ENCODE peak calls at places on chromosome 17, in four cellular contexts. One of them, this sample, is unnamed.

GRCh38 chr17:47632991-47633390 is 16.7 kb upstream of the KPNB1 start:
- DNase-seq in A549: no peak
- DNase-seq in HepG2: no peak
- DNase-seq in erythroblast: no peak
- DNase-seq in this sample: no peak

GRCh38 chr17:46053911-46054534 is 55.0 kb downstream of the STH start:
- DNase-seq in erythroblast: no peak
- DNase-seq in HepG2: no peak
- DNase-seq in A549: peak
- DNase-seq in this sample: no peak

GRCh38 chr17:4718276-4718675 is 7.8 kb downstream of the ARRB2 start:
- DNase-seq in HepG2: no peak
- DNase-seq in erythroblast: no peak
- DNase-seq in A549: no peak
- DNase-seq in this sample: no peak

GRCh38 chr17:40490289-40490853 is 11.1 kb downstream of the TNS4 start:
- DNase-seq in erythroblast: peak
- DNase-seq in HepG2: no peak
- DNase-seq in A549: peak
- DNase-seq in this sample: no peak

GRCh38 chr17:4827399-4827798 is 5.7 kb upstream of the MINK1 start:
- DNase-seq in HepG2: no peak
- DNase-seq in A549: no peak
- DNase-seq in erythroblast: no peak
- DNase-seq in this sample: no peak

GRCh38 chr17:11404431-11404830 is 163.4 kb downstream of the SHISA6 start:
- DNase-seq in erythroblast: no peak
- DNase-seq in A549: no peak
- DNase-seq in HepG2: no peak
- DNase-seq in this sample: no peak

GRCh38 chr17:15926039-15926740 is 18.7 kb upstream of the ADORA2B start:
- DNase-seq in erythroblast: no peak
- DNase-seq in A549: no peak
- DNase-seq in HepG2: no peak
- DNase-seq in this sample: no peak

GRCh38 chr17:10673318-10673717 is 16.2 kb upstream of the MYH3 start:
- DNase-seq in erythroblast: no peak
- DNase-seq in HepG2: no peak
- DNase-seq in A549: no peak
- DNase-seq in this sample: no peak

GRCh38 chr17:73718912-73719311 is 74.7 kb upstream of the SDK2 start:
- DNase-seq in A549: no peak
- DNase-seq in erythroblast: no peak
- DNase-seq in HepG2: no peak
- DNase-seq in this sample: no peak

GRCh38 chr17:39225974-39226683 is 384 bp upstream of the STAC2 start:
- DNase-seq in A549: peak
- DNase-seq in erythroblast: no peak
- DNase-seq in HepG2: no peak
- DNase-seq in this sample: no peak

GRCh38 chr17:50699410-50699809 is 8.3 kb downstream of the ANKRD40 start:
- DNase-seq in HepG2: no peak
- DNase-seq in A549: peak
- DNase-seq in erythroblast: no peak
- DNase-seq in this sample: no peak

GRCh38 chr17:16521070-16521727 is 29.2 kb upstream of the LRRC75A start:
- DNase-seq in A549: peak
- DNase-seq in erythroblast: peak
- DNase-seq in HepG2: peak
- DNase-seq in this sample: peak

GRCh38 chr17:69473801-69474170 is 59.3 kb downstream of the MAP2K6 start:
- DNase-seq in A549: peak
- DNase-seq in erythroblast: no peak
- DNase-seq in HepG2: no peak
- DNase-seq in this sample: no peak

GRCh38 chr17:7687908-7688807 is at the start of gene WRAP53:
- DNase-seq in HepG2: peak
- DNase-seq in erythroblast: peak
- DNase-seq in A549: peak
- DNase-seq in this sample: peak

GRCh38 chr17:7686221-7687071 is 844 bp downstream of the TP53 start:
- DNase-seq in HepG2: peak
- DNase-seq in A549: peak
- DNase-seq in erythroblast: peak
- DNase-seq in this sample: no peak

GRCh38 chr17:7684856-7685532 is 2.3 kb downstream of the TP53 start:
- DNase-seq in HepG2: no peak
- DNase-seq in erythroblast: no peak
- DNase-seq in A549: no peak
- DNase-seq in this sample: no peak

GRCh38 chr17:7687072-7687907 is at the start of gene TP53:
- DNase-seq in A549: peak
- DNase-seq in HepG2: peak
- DNase-seq in erythroblast: peak
- DNase-seq in this sample: peak

GRCh38 chr17:7685533-7686220 is 1.6 kb downstream of the TP53 start:
- DNase-seq in HepG2: peak
- DNase-seq in erythroblast: peak
- DNase-seq in A549: peak
- DNase-seq in this sample: peak
- TF ChIP-seq POLR2A in HepG2: peak
- TF ChIP-seq POLR2A in erythroblast: peak
- TF ChIP-seq POLR2A in A549: peak
- TF ChIP-seq POLR2A in this sample: peak

GRCh38 chr17:77035526-77035925 is 105.2 kb upstream of the SEC14L1 start:
- DNase-seq in erythroblast: no peak
- DNase-seq in A549: no peak
- DNase-seq in HepG2: no peak
- DNase-seq in this sample: no peak

GRCh38 chr17:77036136-77036840 is 104.5 kb upstream of the SEC14L1 start:
- DNase-seq in HepG2: no peak
- DNase-seq in erythroblast: no peak
- DNase-seq in A549: no peak
- DNase-seq in this sample: no peak

GRCh38 chr17:77033892-77034404 is 106.8 kb upstream of the SEC14L1 start:
- DNase-seq in erythroblast: no peak
- DNase-seq in A549: no peak
- DNase-seq in HepG2: no peak
- DNase-seq in this sample: no peak

GRCh38 chr17:77034677-77035424 is 105.9 kb upstream of the SEC14L1 start:
- DNase-seq in A549: no peak
- DNase-seq in HepG2: no peak
- DNase-seq in erythroblast: no peak
- DNase-seq in this sample: no peak

GRCh38 chr17:77032929-77033328 is 107.8 kb upstream of the SEC14L1 start:
- DNase-seq in HepG2: no peak
- DNase-seq in erythroblast: no peak
- DNase-seq in A549: no peak
- DNase-seq in this sample: no peak
- TF ChIP-seq POLR2A in HepG2: no peak
- TF ChIP-seq POLR2A in erythroblast: no peak
- TF ChIP-seq POLR2A in A549: no peak
- TF ChIP-seq POLR2A in this sample: no peak

GRCh38 chr17:80285237-80285920 is 24.7 kb downstream of the RNF213 start:
- DNase-seq in A549: no peak
- DNase-seq in HepG2: no peak
- DNase-seq in erythroblast: no peak
- DNase-seq in this sample: no peak

GRCh38 chr17:80287806-80288579 is 27.3 kb downstream of the RNF213 start:
- DNase-seq in HepG2: no peak
- DNase-seq in A549: no peak
- DNase-seq in erythroblast: no peak
- DNase-seq in this sample: no peak

GRCh38 chr17:80284631-80285030 is 24.0 kb downstream of the RNF213 start:
- DNase-seq in erythroblast: no peak
- DNase-seq in HepG2: no peak
- DNase-seq in A549: peak
- DNase-seq in this sample: no peak

GRCh38 chr17:80287038-80287437 is 26.4 kb downstream of the RNF213 start:
- DNase-seq in erythroblast: no peak
- DNase-seq in A549: no peak
- DNase-seq in HepG2: no peak
- DNase-seq in this sample: no peak

DNA sequence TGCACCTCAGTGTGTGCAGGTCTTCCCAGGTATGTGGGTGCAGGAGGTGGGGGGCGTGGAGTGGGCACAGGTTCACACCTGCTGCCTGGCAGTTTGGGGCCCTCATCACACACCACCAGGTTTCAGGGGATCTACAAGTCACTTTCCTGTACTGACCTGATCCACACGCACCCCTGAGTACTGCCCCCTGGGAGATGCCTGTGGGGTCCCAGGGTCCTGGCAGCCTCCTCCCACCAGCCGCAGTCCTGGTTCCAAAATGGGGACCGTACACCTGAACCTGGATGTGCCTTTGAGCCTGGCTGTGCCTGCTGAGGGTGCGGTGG is 25.9 kb downstream of the RNF213 start:
- DNase-seq in HepG2: no peak
- DNase-seq in A549: no peak
- DNase-seq in erythroblast: no peak
- DNase-seq in this sample: no peak
- TF ChIP-seq POLR2A in HepG2: no peak
- TF ChIP-seq POLR2A in A549: no peak
- TF ChIP-seq POLR2A in erythroblast: no peak
- TF ChIP-seq POLR2A in this sample: no peak

DNA sequence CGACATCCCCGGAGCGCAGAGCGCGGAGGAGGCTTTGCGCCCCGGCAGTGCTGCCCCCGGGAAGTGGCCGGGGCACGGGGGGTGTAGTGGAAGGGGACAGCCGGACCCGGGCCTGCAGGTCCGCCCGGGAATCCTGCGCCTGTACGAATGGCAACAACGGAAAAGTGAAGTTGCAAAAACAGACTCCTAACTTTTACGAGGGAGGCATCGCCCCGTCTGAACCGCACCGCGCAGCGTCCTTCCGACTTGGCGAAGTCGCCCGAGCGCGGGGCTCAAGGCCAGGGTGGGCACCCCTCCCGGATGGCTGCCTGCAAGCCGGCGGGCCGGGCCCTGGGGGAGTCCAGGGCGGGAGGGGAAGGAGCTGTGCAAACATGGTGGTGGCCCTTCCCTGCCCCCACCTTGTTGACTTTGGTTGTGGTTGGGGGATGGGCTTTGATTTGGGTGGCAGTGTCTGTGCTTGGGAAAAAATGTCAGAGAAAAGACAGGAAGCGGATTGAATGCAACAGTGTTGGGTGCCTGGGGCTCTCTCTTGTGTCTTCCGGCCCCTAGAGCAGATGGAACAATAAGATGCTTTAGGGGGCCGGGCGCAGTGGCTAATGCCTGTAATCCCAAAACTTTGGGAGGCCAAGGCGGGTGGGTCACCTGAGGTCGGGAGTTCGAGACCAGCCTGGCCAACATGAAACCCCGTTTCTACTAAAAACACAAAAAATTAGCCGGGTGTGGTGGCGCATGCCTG is 675 bp downstream of the RNF213 start:
- DNase-seq in HepG2: peak
- DNase-seq in A549: peak
- DNase-seq in erythroblast: peak
- DNase-seq in this sample: no peak
- TF ChIP-seq POLR2A in HepG2: peak
- TF ChIP-seq POLR2A in A549: peak
- TF ChIP-seq POLR2A in erythroblast: peak
- TF ChIP-seq POLR2A in this sample: no peak

GRCh38 chr17:49576121-49576905 is 642 bp downstream of the NXPH3 start:
- DNase-seq in erythroblast: peak
- DNase-seq in HepG2: no peak
- DNase-seq in A549: peak
- DNase-seq in this sample: no peak
- TF ChIP-seq POLR2A in erythroblast: no peak
- TF ChIP-seq POLR2A in HepG2: no peak
- TF ChIP-seq POLR2A in A549: no peak
- TF ChIP-seq POLR2A in this sample: no peak

GRCh38 chr17:30378191-30378796 is 433 bp upstream of the CPD start:
- DNase-seq in erythroblast: peak
- DNase-seq in A549: no peak
- DNase-seq in HepG2: no peak
- DNase-seq in this sample: no peak

GRCh38 chr17:30378797-30379302 is at the start of gene CPD:
- DNase-seq in erythroblast: peak
- DNase-seq in A549: peak
- DNase-seq in HepG2: peak
- DNase-seq in this sample: peak

GRCh38 chr17:30377574-30377973 is 1.2 kb upstream of the CPD start:
- DNase-seq in erythroblast: no peak
- DNase-seq in HepG2: no peak
- DNase-seq in A549: no peak
- DNase-seq in this sample: no peak

GRCh38 chr17:30375661-30376060 is 3.1 kb upstream of the CPD start:
- DNase-seq in HepG2: no peak
- DNase-seq in erythroblast: peak
- DNase-seq in A549: no peak
- DNase-seq in this sample: no peak

GRCh38 chr17:30376621-30377452 is 1.9 kb upstream of the CPD start:
- DNase-seq in A549: peak
- DNase-seq in erythroblast: no peak
- DNase-seq in HepG2: peak
- DNase-seq in this sample: no peak
- TF ChIP-seq POLR2A in A549: no peak
- TF ChIP-seq POLR2A in erythroblast: no peak
- TF ChIP-seq POLR2A in HepG2: peak
- TF ChIP-seq POLR2A in this sample: no peak